ENCODE peak calls at places on chromosomes 6 and 20, in eight cellular contexts. Q is OCI-LY7, S is GM23338, R is fibroblast of lung, U is H1, I is keratinocyte, W is mammary epithelial cell, B is IMR-90. K is an unnamed sample.

GRCh38 chr20:40688129-40689099 is 622 bp downstream of the MAFB start:
- DNase-seq in Q (no peak), S (no peak), R (peak; percentile 47), U (no peak), I (no peak), W (no peak), B (peak; percentile 1), K (peak; percentile 89)

GRCh38 chr6:28982476-28983266 is 22.4 kb downstream of the ZNF311 start:
- DNase-seq in Q (no peak), S (peak; percentile 64), R (peak; percentile 72), U (no peak), I (no peak), W (peak; percentile 65), B (peak; percentile 67), K (peak; percentile 42)

GRCh38 chr6:102732908-102733307 is 1339.4 kb downstream of the GRIK2 start:
- DNase-seq in Q (no peak), S (no peak), R (peak; percentile 3), U (no peak), I (no peak), W (peak; percentile 1), B (no peak), K (no peak)

GRCh38 chr6:90496617-90497016 is 90.3 kb downstream of the MAP3K7 start:
- DNase-seq in Q (no peak), S (peak; percentile 41), R (no peak), U (no peak), I (no peak), W (no peak), B (no peak), K (peak; percentile 25)

GRCh38 chr20:9051508-9051907 is 17.4 kb upstream of the PLCB4 start:
- DNase-seq in Q (no peak), S (no peak), R (peak; percentile 97), U (no peak), I (peak; percentile 5), W (peak; percentile 93), B (peak; percentile 99), K (peak; percentile 88)

GRCh38 chr20:21183722-21184121 is 57.8 kb downstream of the KIZ start:
- DNase-seq in Q (no peak), S (no peak), R (no peak), U (no peak), I (no peak), W (no peak), B (peak; percentile 33), K (peak; percentile 73)

GRCh38 chr20:38167851-38168760 is 3.0 kb upstream of the TGM2 start:
- DNase-seq in Q (no peak), S (peak; percentile 56), R (peak; percentile 91), U (no peak), I (no peak), W (peak; percentile 79), B (peak; percentile 96), K (peak; percentile 86)

GRCh38 chr6:76752841-76753240 is 680.4 kb upstream of the IMPG1 start:
- DNase-seq in Q (no peak), S (no peak), R (no peak), U (no peak), I (no peak), W (no peak), B (no peak), K (no peak)

GRCh38 chr20:50053790-50054547 is 59.0 kb downstream of the UBE2V1 start:
- DNase-seq in Q (no peak), S (no peak), R (no peak), U (no peak), I (no peak), W (no peak), B (no peak), K (peak; percentile 39)

GRCh38 chr20:38727602-38728236 is 3.4 kb downstream of the SLC32A1 start:
- DNase-seq in Q (no peak), S (no peak), R (no peak), U (no peak), I (no peak), W (no peak), B (no peak), K (peak; percentile 82)

GRCh38 chr6:2129076-2129695 is 116.2 kb downstream of the GMDS start:
- DNase-seq in Q (no peak), S (no peak), R (no peak), U (no peak), I (no peak), W (no peak), B (no peak), K (peak; percentile 6)

GRCh38 chr20:24470782-24471582 is 1.6 kb downstream of the SYNDIG1 start:
- DNase-seq in Q (no peak), S (peak; percentile 68), R (no peak), U (no peak), I (no peak), W (peak; percentile 54), B (no peak), K (no peak)

GRCh38 chr6:149248688-149249369 is 68.7 kb upstream of the TAB2 start:
- DNase-seq in Q (no peak), S (no peak), R (no peak), U (no peak), I (no peak), W (peak; percentile 27), B (no peak), K (no peak)

GRCh38 chr6:145756170-145756662 is 20.9 kb upstream of the EPM2A start:
- DNase-seq in Q (no peak), S (no peak), R (peak; percentile 98), U (no peak), I (peak; percentile 81), W (peak; percentile 96), B (peak; percentile 89), K (no peak)

GRCh38 chr6:36692861-36693702 is 4.5 kb upstream of the RAB44 start:
- DNase-seq in Q (no peak), S (no peak), R (no peak), U (no peak), I (no peak), W (no peak), B (no peak), K (peak; percentile 48)

GRCh38 chr20:31485450-31486339 is 10.6 kb downstream of the REM1 start:
- DNase-seq in Q (no peak), S (peak; percentile 80), R (peak; percentile 36), U (no peak), I (no peak), W (no peak), B (peak; percentile 8), K (peak; percentile 97)

GRCh38 chr20:64139200-64140081 is 24.8 kb upstream of the MYT1 start:
- DNase-seq in Q (no peak), S (no peak), R (no peak), U (no peak), I (no peak), W (no peak), B (no peak), K (no peak)

GRCh38 chr6:107818272-107818671 is 5.8 kb downstream of the SCML4 start:
- DNase-seq in Q (no peak), S (no peak), R (no peak), U (no peak), I (no peak), W (no peak), B (no peak), K (no peak)

GRCh38 chr20:57620274-57620990 is at the start of gene ZBP1:
- DNase-seq in Q (peak; percentile 98), S (no peak), R (no peak), U (no peak), I (no peak), W (no peak), B (no peak), K (no peak)

GRCh38 chr20:62044671-62045070 is 21.0 kb downstream of the TAF4 start:
- DNase-seq in Q (no peak), S (no peak), R (no peak), U (no peak), I (no peak), W (no peak), B (no peak), K (peak; percentile 34)

GRCh38 chr6:64252256-64252655 is 616.7 kb downstream of the PHF3 start:
- DNase-seq in Q (no peak), S (no peak), R (no peak), U (no peak), I (no peak), W (no peak), B (no peak), K (no peak)

GRCh38 chr6:35691027-35691824 is 2.5 kb upstream of the FKBP5 start:
- DNase-seq in Q (no peak), S (no peak), R (peak; percentile 93), U (no peak), I (no peak), W (peak; percentile 35), B (peak; percentile 44), K (peak; percentile 79)

GRCh38 chr6:31546339-31546961 is at the start of gene ATP6V1G2:
- DNase-seq in Q (peak; percentile 94), S (peak; percentile 98), R (peak; percentile 97), U (peak; percentile 96), I (peak; percentile 85), W (peak; percentile 94), B (peak; percentile 93), K (peak; percentile 90)
- H2AFZ ChIP-seq in Q (peak within 1 kb of the TSS; percentile 61), S (no peak within 1 kb of the TSS), R (peak within 1 kb of the TSS; percentile 93), U (no peak within 1 kb of the TSS), I (peak within 1 kb of the TSS; percentile 93), W (peak within 1 kb of the TSS; percentile 68), B (peak within 1 kb of the TSS; percentile 88), K (peak within 1 kb of the TSS; percentile 92)

DNA sequence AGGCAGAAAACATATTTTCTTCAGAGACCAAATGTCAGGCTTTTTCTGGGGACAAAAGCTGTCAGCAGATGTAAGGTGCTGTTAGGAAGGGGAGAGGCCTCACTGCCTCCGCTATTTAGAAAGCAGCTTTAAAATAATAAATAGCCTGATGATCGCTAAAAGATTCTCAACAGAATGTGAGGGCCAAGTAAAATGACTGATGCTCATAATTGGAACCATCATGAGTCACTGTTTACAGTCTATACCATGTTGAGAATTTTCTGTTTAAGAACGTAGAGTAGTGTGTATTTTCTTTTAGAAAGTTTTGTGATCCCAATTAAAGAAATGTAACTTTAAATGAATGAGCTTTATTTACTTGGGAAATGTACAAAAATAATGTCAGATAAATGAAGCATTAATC is 220.0 kb downstream of the CLIC5 start:
- DNase-seq in Q (no peak), S (no peak), R (peak; percentile 21), U (no peak), I (no peak), W (no peak), B (peak; percentile 20), K (no peak)
- H2AFZ ChIP-seq in Q (no peak overlapping the region), S (peak overlapping the region; percentile 48), R (no peak overlapping the region), U (no peak overlapping the region), I (no peak overlapping the region), W (no peak overlapping the region), B (no peak overlapping the region), K (no peak overlapping the region)

DNA sequence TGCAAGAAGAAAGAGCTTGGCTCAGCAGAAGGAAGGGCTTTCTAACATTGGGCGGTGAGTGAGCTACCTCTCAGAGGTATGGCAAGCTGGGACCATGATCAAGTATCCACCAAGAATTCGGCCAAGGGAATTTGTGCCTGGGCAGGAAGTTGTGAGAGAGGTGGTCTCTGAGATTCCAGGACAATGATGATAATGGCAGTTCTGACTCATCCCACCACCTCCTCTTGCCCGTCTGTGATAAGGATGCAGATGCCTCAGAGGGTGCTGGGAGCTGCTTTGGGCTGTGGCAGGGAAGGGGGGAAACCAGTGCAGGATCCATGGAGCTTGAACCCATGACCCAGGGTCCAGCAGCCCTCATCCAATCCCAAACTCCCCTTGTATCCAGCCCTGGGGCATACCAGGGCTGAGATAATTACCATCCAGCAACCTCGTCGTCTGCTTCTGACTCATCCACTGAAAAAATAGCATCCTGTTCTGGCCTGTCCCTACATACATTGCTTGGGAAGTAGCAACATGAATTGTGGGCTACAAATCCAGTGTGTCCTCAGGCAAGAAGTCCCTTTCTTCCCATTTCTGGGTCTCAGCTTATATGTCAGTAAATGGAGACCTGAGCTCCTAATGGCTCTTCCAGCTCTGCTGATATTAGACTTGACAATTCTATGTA is 5.9 kb downstream of the TGM6 start:
- DNase-seq in Q (no peak), S (no peak), R (no peak), U (no peak), I (peak; percentile 97), W (peak; percentile 93), B (peak; percentile 38), K (peak; percentile 79)
- H2AFZ ChIP-seq in Q (peak overlapping the region; percentile 71), S (no peak overlapping the region), R (no peak overlapping the region), U (no peak overlapping the region), I (peak overlapping the region; percentile 27), W (peak overlapping the region; percentile 82), B (no peak overlapping the region), K (no peak overlapping the region)

GRCh38 chr6:23621026-23621425 is 505.0 kb upstream of the NRSN1 start:
- DNase-seq in Q (no peak), S (peak; percentile 5), R (peak; percentile 72), U (no peak), I (no peak), W (no peak), B (peak; percentile 15), K (no peak)
- H2AFZ ChIP-seq in Q (no peak overlapping the region), S (no peak overlapping the region), R (no peak overlapping the region), U (peak overlapping the region; percentile 56), I (no peak overlapping the region), W (no peak overlapping the region), B (no peak overlapping the region), K (no peak overlapping the region)

K was measured in osteoblast.